ENCODE peak calls at places on chromosomes 6 and 20, in six cellular contexts. S, X, M, J, H and E are unnamed samples.

GRCh38 chr6:79841577-79842381 is 105.6 kb downstream of the ELOVL4 start:
- DNase-seq in X (no peak), S (peak; percentile 13), M (no peak), J (no peak), H (peak; percentile 23), E (no peak)

GRCh38 chr6:12208190-12208589 is 82.0 kb upstream of the EDN1 start:
- DNase-seq in X (no peak), J (no peak), S (peak; percentile 66), H (no peak), M (no peak), E (no peak)

GRCh38 chr6:29760328-29760727 is 37.1 kb downstream of the HLA-F start:
- DNase-seq in S (no peak), J (no peak), H (no peak), M (peak; percentile 41), X (no peak), E (no peak)

GRCh38 chr6:31194271-31194834 is 23.9 kb upstream of the POU5F1 start:
- DNase-seq in X (no peak), H (no peak), S (no peak), J (no peak), M (no peak), E (no peak)

GRCh38 chr20:56460459-56460858 is 8.0 kb upstream of the RTF2 start:
- DNase-seq in M (no peak), H (no peak), X (no peak), J (no peak), S (no peak), E (no peak)

GRCh38 chr20:25135031-25135430 is 53.1 kb upstream of the VSX1 start:
- DNase-seq in H (no peak), S (no peak), J (no peak), M (no peak), X (no peak), E (no peak)

GRCh38 chr6:42136508-42137191 is 5.8 kb downstream of the C6orf132 start:
- DNase-seq in J (peak; percentile 87), H (no peak), X (peak; percentile 82), M (peak; percentile 83), S (peak; percentile 70), E (peak; percentile 86)

GRCh38 chr20:32362924-32363364 is 4.8 kb downstream of the ASXL1 start:
- DNase-seq in S (no peak), J (no peak), H (no peak), M (no peak), X (no peak), E (no peak)

GRCh38 chr6:140462495-140463311 is 1088.3 kb upstream of the CITED2 start:
- DNase-seq in S (peak; percentile 88), H (no peak), J (no peak), X (no peak), M (no peak), E (no peak)

GRCh38 chr6:113489946-113490345 is 367.2 kb upstream of the MARCKS start:
- DNase-seq in X (no peak), H (no peak), J (no peak), S (no peak), M (no peak), E (no peak)

GRCh38 chr6:25944655-25945054 is 14.2 kb upstream of the SLC17A2 start:
- DNase-seq in J (no peak), S (no peak), X (no peak), M (no peak), H (no peak), E (no peak)

GRCh38 chr6:19413323-19413722 is 423.8 kb upstream of the ID4 start:
- DNase-seq in X (no peak), J (no peak), S (peak; percentile 89), H (no peak), M (no peak), E (no peak)

GRCh38 chr20:37823276-37823980 is 79.5 kb upstream of the VSTM2L start:
- DNase-seq in H (no peak), S (no peak), M (peak; percentile 32), J (no peak), X (no peak), E (peak; percentile 9)

GRCh38 chr20:64107736-64108457 is 532 bp upstream of the NPBWR2 start:
- DNase-seq in M (no peak), J (peak; percentile 9), S (no peak), X (peak; percentile 66), H (no peak), E (no peak)

GRCh38 chr6:132931937-132932336 is 117.6 kb downstream of the RPS12 start:
- DNase-seq in J (no peak), X (no peak), H (no peak), M (no peak), S (peak; percentile 83), E (no peak)

GRCh38 chr6:28357036-28357435 is 7.3 kb downstream of the ZKSCAN3 start:
- DNase-seq in X (no peak), S (peak; percentile 7), H (no peak), J (no peak), M (no peak), E (no peak)

GRCh38 chr6:46400898-46401297 is 90.4 kb downstream of the RCAN2 start:
- DNase-seq in H (no peak), S (no peak), M (no peak), J (no peak), X (no peak), E (no peak)

GRCh38 chr6:116016846-116017545 is 43.7 kb downstream of the FRK start:
- DNase-seq in M (no peak), J (no peak), H (no peak), X (no peak), S (no peak), E (no peak)

GRCh38 chr20:45138451-45139300 is 14.4 kb upstream of the WFDC12 start:
- DNase-seq in H (peak; percentile 59), M (peak; percentile 75), X (peak; percentile 46), J (peak; percentile 95), S (peak; percentile 21), E (peak; percentile 41)
- TF ChIP-seq CTCF in H (peak; percentile 89), M (peak; percentile 91), X (peak; percentile 50), J (peak; percentile 98), S (peak; percentile 70), E (peak; percentile 83)

GRCh38 chr20:10313701-10314100 is 95.1 kb downstream of the SNAP25 start:
- DNase-seq in S (no peak), H (no peak), X (no peak), J (no peak), M (peak; percentile 59), E (no peak)

GRCh38 chr20:10318625-10319024 is 100.0 kb downstream of the SNAP25 start:
- DNase-seq in X (no peak), H (no peak), S (no peak), M (no peak), J (no peak), E (no peak)

GRCh38 chr20:10314198-10314597 is 95.6 kb downstream of the SNAP25 start:
- DNase-seq in M (no peak), J (no peak), X (no peak), H (no peak), S (peak; percentile 89), E (no peak)

GRCh38 chr20:10315138-10315537 is 96.5 kb downstream of the SNAP25 start:
- DNase-seq in X (no peak), H (no peak), M (peak; percentile 13), S (no peak), J (no peak), E (no peak)

GRCh38 chr20:10316582-10316981 is 98.0 kb downstream of the SNAP25 start:
- DNase-seq in X (no peak), J (no peak), H (peak; percentile 16), S (no peak), M (peak; percentile 11), E (no peak)
- TF ChIP-seq CTCF in X (no peak), J (no peak), H (peak; percentile 49), S (peak; percentile 19), M (peak; percentile 17), E (peak; percentile 22)

GRCh38 chr6:130460934-130461333 is 95.1 kb downstream of the TMEM200A start:
- DNase-seq in J (no peak), X (no peak), S (no peak), H (no peak), M (no peak), E (no peak)

GRCh38 chr6:130452336-130452735 is 86.5 kb downstream of the TMEM200A start:
- DNase-seq in S (no peak), X (no peak), H (no peak), M (no peak), J (no peak), E (no peak)

GRCh38 chr6:130459316-130459715 is 93.5 kb downstream of the TMEM200A start:
- DNase-seq in M (no peak), H (no peak), X (no peak), J (no peak), S (no peak), E (no peak)

GRCh38 chr6:130453230-130453629 is 87.4 kb downstream of the TMEM200A start:
- DNase-seq in J (no peak), X (no peak), H (no peak), M (no peak), S (peak; percentile 57), E (peak; percentile 14)

GRCh38 chr6:130457605-130458004 is 91.8 kb downstream of the TMEM200A start:
- DNase-seq in S (peak; percentile 31), X (no peak), H (no peak), J (no peak), M (peak; percentile 29), E (no peak)
- TF ChIP-seq CTCF in S (peak; percentile 23), X (no peak), H (no peak), J (no peak), M (peak; percentile 41), E (no peak)

GRCh38 chr20:20547876-20548266 is 164.6 kb downstream of the RALGAPA2 start:
- DNase-seq in X (no peak), J (no peak), M (no peak), H (no peak), S (no peak), E (no peak)
- TF ChIP-seq CTCF in X (no peak), J (no peak), M (no peak), H (no peak), S (no peak), E (no peak)

GRCh38 chr20:34368547-34368946 is 5.5 kb downstream of the ITCH start:
- DNase-seq in M (no peak), S (peak; percentile 17), X (no peak), H (no peak), J (no peak), E (no peak)
- TF ChIP-seq CTCF in M (no peak), S (no peak), X (no peak), H (no peak), J (no peak), E (no peak)